ENCODE peak calls at places on chromosomes 16 and 17, in four cellular contexts. O is activated naive CD4-positive, alpha-beta T cell treated with Interleukin-2 at 50 U/mL for 16 hours; N is GM04504; M is effector memory CD4-positive, alpha-beta T cell. U is an unnamed sample.

GRCh38 chr16:24118126-24118821 is 137.9 kb upstream of the CACNG3 start:
- DNase-seq in O (no peak), N (no peak), M (no peak), U (no peak)

GRCh38 chr17:29664743-29665479 is 42.2 kb upstream of the CORO6 start:
- DNase-seq in O (no peak), N (peak; percentile 40), M (no peak), U (no peak)

GRCh38 chr16:64543401-64543800 is 578.5 kb downstream of the CDH11 start:
- DNase-seq in O (no peak), N (peak; percentile 22), M (no peak), U (no peak)

GRCh38 chr17:78130439-78131101 is at the start of gene TMC8:
- DNase-seq in O (peak; percentile 67), N (no peak), M (peak; percentile 79), U (peak; percentile 73)

GRCh38 chr17:4206945-4207344 is 56.8 kb downstream of the ANKFY1 start:
- DNase-seq in O (no peak), N (no peak), M (no peak), U (no peak)

GRCh38 chr17:6654816-6655731 is 3.5 kb downstream of the C17orf100 start:
- DNase-seq in O (no peak), N (no peak), M (no peak), U (no peak)

GRCh38 chr16:24499193-24499814 is 40.1 kb upstream of the RBBP6 start:
- DNase-seq in O (no peak), N (no peak), M (no peak), U (no peak)

GRCh38 chr16:83305092-83305491 is 502.7 kb upstream of the HSBP1 start:
- DNase-seq in O (no peak), N (peak; percentile 76), M (no peak), U (no peak)

GRCh38 chr16:86872126-86872525 is 293.8 kb downstream of the FOXL1 start:
- DNase-seq in O (no peak), N (no peak), M (no peak), U (no peak)

GRCh38 chr17:28675980-28676379 is 14.0 kb downstream of the SUPT6H start:
- DNase-seq in O (no peak), N (no peak), M (no peak), U (no peak)

GRCh38 chr17:3682033-3682432 is 13.4 kb downstream of the EMC6 start:
- DNase-seq in O (no peak), N (no peak), M (no peak), U (no peak)

GRCh38 chr17:43627657-43628650 is 33.8 kb downstream of the MEOX1 start:
- DNase-seq in O (no peak), N (no peak), M (no peak), U (no peak)

GRCh38 chr17:6936370-6937028 is 59.4 kb upstream of the ALOX12 start:
- DNase-seq in O (peak; percentile 4), N (peak; percentile 28), M (peak; percentile 7), U (no peak)

GRCh38 chr17:80956321-80957190 is 35.1 kb upstream of the CHMP6 start:
- DNase-seq in O (no peak), N (no peak), M (no peak), U (no peak)

GRCh38 chr17:55345132-55345531 is 76.5 kb downstream of the MMD start:
- DNase-seq in O (no peak), N (no peak), M (no peak), U (no peak)

U was measured in T follicular helper cell.